ENCODE peak calls at places on chromosomes 7 and 10, in six cellular contexts. V is GM12865, J is fibroblast of mammary gland, Q is OCI-LY7, E is astrocyte of the spinal cord, O is brain microvascular endothelial cell. D is an unnamed sample.

GRCh38 chr10:338176-339037 is 203.2 kb downstream of the ZMYND11 start:
- DNase-seq in V (no peak), J (peak), Q (no peak), E (peak), O (peak), D (peak)

GRCh38 chr10:96513686-96514551 is at the start of gene TLL2:
- DNase-seq in V (peak), J (peak), Q (peak), E (peak), O (peak), D (peak)

GRCh38 chr7:1404881-1405548 is 54.3 kb downstream of the MICALL2 start:
- DNase-seq in V (no peak), J (no peak), Q (no peak), E (no peak), O (no peak), D (no peak)

GRCh38 chr7:11505471-11505870 is 326.5 kb downstream of the THSD7A start:
- DNase-seq in V (no peak), J (no peak), Q (no peak), E (no peak), O (no peak), D (no peak)

GRCh38 chr10:14549496-14549895 is 218.8 kb upstream of the FRMD4A start:
- DNase-seq in V (no peak), J (peak), Q (no peak), E (peak), O (peak), D (no peak)

GRCh38 chr10:10530313-10530712 is 487.4 kb upstream of the CELF2 start:
- DNase-seq in V (no peak), J (no peak), Q (no peak), E (no peak), O (no peak), D (no peak)

GRCh38 chr7:129872054-129872453 is 80.7 kb downstream of the UBE2H start:
- DNase-seq in V (no peak), J (no peak), Q (no peak), E (no peak), O (no peak), D (no peak)

GRCh38 chr10:18140149-18140956 is at the start of gene CACNB2:
- DNase-seq in V (no peak), J (peak), Q (no peak), E (peak), O (no peak), D (peak)

GRCh38 chr7:22275574-22276150 is 81.3 kb downstream of the RAPGEF5 start:
- DNase-seq in V (no peak), J (no peak), Q (no peak), E (no peak), O (no peak), D (no peak)

GRCh38 chr7:41339913-41340676 is 362.8 kb downstream of the INHBA start:
- DNase-seq in V (no peak), J (no peak), Q (no peak), E (no peak), O (no peak), D (peak)

GRCh38 chr7:122304996-122305421 is 459 bp upstream of the FEZF1 start:
- DNase-seq in V (no peak), J (peak), Q (no peak), E (no peak), O (no peak), D (no peak)

DNA sequence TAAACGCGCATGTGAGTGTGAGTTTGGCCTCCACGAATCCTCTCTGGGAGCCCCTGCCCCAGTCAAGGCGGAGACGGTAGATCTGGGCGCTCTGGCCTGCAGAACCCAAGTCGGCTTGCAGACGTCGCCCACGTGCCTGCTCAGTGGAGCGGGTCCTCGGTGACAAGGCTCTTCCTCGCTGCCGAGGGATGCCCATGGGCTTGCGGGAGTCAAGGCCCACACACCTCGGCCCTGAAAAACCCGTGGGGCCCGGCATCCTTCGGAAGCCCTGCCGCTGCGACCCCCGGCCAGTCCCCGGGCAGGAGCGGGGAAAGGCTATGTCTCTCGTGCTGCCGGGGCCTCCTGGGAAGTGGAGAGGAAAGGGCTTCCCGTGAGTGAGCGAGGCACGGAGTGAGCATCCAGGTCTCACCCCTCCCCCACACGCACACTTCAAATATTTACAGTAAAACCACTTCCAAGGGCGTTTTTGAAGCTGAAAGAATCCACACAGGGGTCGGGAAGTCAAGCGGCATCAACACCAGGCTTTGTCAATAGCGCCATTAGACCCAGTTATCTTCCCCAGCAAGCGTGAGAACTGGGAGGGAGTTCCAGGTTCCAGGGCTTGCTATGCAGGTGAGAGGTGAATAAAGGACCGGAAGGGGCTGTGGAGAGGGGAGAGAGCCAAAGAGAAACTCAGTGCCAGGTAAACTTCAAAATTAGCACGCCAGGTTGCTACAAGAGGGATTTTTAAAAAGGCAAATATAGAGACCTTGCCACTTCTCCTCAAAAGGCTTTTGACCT is 1.1 kb upstream of the MNX1 start:
- DNase-seq in V (no peak), J (no peak), Q (peak), E (no peak), O (no peak), D (no peak)
- H3K4me3 ChIP-seq in V (peak), J (no peak), Q (peak), E (no peak), O (no peak), D (no peak)

GRCh38 chr7:134686782-134687181 is 40.1 kb downstream of the BPGM start:
- DNase-seq in V (no peak), J (peak), Q (no peak), E (peak), O (no peak), D (peak)
- TF ChIP-seq CTCF in V (no peak), J (peak), Q (peak), E (peak), O (peak), D (no peak)

GRCh38 chr10:114402233-114402632 is 2.1 kb downstream of the AFAP1L2 start:
- DNase-seq in V (no peak), J (no peak), Q (no peak), E (no peak), O (no peak), D (no peak)

GRCh38 chr10:114404171-114405010 is at the start of gene AFAP1L2:
- DNase-seq in V (no peak), J (no peak), Q (no peak), E (no peak), O (no peak), D (no peak)

GRCh38 chr10:114403545-114404161 is 649 bp downstream of the AFAP1L2 start:
- DNase-seq in V (peak), J (no peak), Q (no peak), E (no peak), O (no peak), D (no peak)

GRCh38 chr10:114401195-114401741 is 3.0 kb downstream of the AFAP1L2 start:
- DNase-seq in V (peak), J (peak), Q (no peak), E (peak), O (peak), D (no peak)

DNA sequence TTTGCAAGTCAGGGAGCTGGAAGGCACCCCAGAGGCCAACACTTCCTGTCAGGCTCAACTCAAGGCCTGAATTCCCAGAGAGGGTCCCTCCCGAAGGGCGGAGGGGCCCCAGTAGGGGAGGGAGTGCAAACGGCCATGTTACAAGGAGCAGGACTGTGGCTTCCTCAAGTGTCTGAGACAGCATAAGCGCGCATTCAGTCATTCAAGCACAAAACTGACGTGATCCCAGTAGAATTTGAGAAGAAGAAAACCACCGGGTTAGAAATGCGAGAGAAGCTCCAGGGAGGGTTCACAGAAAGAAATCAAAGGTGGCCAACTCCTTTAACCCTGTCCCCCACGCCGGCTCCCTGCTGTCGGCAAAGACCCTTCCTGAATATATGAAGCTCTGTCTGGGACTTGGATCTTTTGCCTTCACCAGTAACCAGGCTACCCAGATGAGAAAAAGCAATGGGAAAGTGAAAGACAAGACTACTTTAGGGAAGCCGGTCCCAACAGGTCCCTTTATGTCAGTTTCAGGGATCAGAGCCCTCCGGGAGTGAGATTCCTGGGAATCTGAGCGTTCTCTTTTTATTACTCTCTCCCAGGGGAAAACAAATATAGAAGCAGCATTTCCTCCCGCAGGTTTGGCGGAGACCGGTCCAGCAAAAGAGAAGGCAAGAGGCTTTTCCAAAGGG is 1.3 kb downstream of the AFAP1L2 start:
- DNase-seq in V (peak), J (no peak), Q (no peak), E (no peak), O (peak), D (no peak)
- H3K4me3 ChIP-seq in V (peak), J (peak), Q (no peak), E (peak), O (peak), D (no peak)

GRCh38 chr10:124792998-124793352 is 1.3 kb upstream of the EEF1AKMT2 start:
- DNase-seq in V (no peak), J (no peak), Q (no peak), E (no peak), O (no peak), D (no peak)

DNA sequence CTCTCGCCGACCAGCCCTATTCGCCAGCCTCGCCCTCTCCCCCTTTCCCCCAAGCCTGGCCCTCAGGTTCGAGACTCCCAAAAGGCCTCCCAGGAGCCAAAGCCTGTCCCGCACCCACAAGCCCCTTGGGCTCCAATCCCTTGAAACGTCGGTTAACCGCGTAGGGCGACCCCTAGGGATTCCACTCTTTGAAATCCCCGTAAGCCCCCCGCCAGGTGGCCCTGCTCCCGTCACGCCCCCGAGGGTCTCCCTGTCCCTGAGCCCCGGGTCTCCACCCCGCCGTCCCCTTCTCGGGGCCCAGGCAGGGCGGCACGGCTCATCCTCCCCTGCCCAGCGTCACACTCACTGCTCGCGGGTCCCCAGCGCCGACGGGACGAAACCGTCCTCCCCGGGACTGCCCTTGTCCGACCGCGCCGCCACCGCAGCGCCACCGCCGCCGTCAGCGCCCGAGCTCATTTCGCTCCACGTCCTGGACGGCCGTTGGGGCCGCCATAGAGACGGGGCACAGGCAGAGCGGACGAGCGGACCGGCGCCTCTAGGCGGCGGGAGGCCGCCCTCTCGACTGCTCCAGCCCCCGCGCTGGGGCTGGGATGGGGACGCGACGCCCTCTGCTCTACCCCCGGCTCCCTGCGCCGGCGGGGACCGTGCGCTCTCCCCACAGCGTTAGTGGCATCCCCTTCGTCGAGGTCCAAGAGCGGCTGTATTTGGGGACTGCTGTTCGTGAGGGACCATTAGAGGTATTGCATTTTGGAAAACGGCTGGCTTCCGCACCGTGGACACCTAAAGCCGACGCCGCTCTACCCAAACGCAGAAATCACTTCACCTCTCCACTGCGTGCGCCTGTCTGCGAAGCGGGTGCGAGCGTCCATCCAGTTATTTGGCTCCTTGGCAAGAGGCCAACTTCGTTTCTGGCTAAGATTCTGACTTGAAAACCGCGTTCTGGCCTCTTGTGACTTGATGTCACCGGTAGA is at the start of gene EEF1AKMT2:
- DNase-seq in V (peak), J (peak), Q (peak), E (peak), O (peak), D (peak)
- TF ChIP-seq CTCF in V (no peak), J (no peak), Q (peak), E (no peak), O (no peak), D (peak)